ENCODE peak calls at places on chromosomes 4 and X, in eight cellular contexts. One of them, this sample, is unnamed.
A peak's percentile ranks its signal among the peaks of the same experiment; 100 is the strongest.

GRCh38 chr4:154425514-154425913 is 66.1 kb downstream of the DCHS2 start:
- DNase-seq in NAMALWA: no peak
- DNase-seq in omental fat pad: no peak
- DNase-seq in MV-4-11: no peak
- DNase-seq in C1 segment of cervical spinal cord: no peak
- DNase-seq in NCI-H1694 treated with DMSO at 0.1 percent for 48 hours: no peak
- DNase-seq in stimulated activated CD4-positive, alpha-beta T cell treated with anti-CD3 and anti-CD28 coated beads, Interleukin-4, amount 100 ng/mL, for 4 hours: no peak
- DNase-seq in GM23248: no peak
- DNase-seq in this sample: peak; percentile 39

GRCh38 chrX:2691543-2692220 is 587 bp downstream of the CD99 start:
- DNase-seq in MV-4-11: no peak
- DNase-seq in C1 segment of cervical spinal cord: no peak
- DNase-seq in stimulated activated CD4-positive, alpha-beta T cell treated with anti-CD3 and anti-CD28 coated beads, Interleukin-4, amount 100 ng/mL, for 4 hours: peak; percentile 11
- DNase-seq in omental fat pad: no peak
- DNase-seq in GM23248: peak; percentile 81
- DNase-seq in NCI-H1694 treated with DMSO at 0.1 percent for 48 hours: no peak
- DNase-seq in NAMALWA: no peak
- DNase-seq in this sample: no peak

GRCh38 chr4:90126805-90127204 is 389 bp upstream of the CCSER1 start:
- DNase-seq in NAMALWA: no peak
- DNase-seq in C1 segment of cervical spinal cord: no peak
- DNase-seq in omental fat pad: no peak
- DNase-seq in MV-4-11: no peak
- DNase-seq in NCI-H1694 treated with DMSO at 0.1 percent for 48 hours: no peak
- DNase-seq in GM23248: no peak
- DNase-seq in stimulated activated CD4-positive, alpha-beta T cell treated with anti-CD3 and anti-CD28 coated beads, Interleukin-4, amount 100 ng/mL, for 4 hours: no peak
- DNase-seq in this sample: no peak

GRCh38 chrX:29890004-29890403 is 325.4 kb upstream of the MAGEB2 start:
- DNase-seq in NCI-H1694 treated with DMSO at 0.1 percent for 48 hours: no peak
- DNase-seq in stimulated activated CD4-positive, alpha-beta T cell treated with anti-CD3 and anti-CD28 coated beads, Interleukin-4, amount 100 ng/mL, for 4 hours: no peak
- DNase-seq in C1 segment of cervical spinal cord: no peak
- DNase-seq in omental fat pad: no peak
- DNase-seq in NAMALWA: no peak
- DNase-seq in GM23248: peak; percentile 53
- DNase-seq in MV-4-11: no peak
- DNase-seq in this sample: no peak

GRCh38 chrX:149504226-149504914 is 736 bp downstream of the IDS start:
- DNase-seq in NCI-H1694 treated with DMSO at 0.1 percent for 48 hours: peak; percentile 36
- DNase-seq in stimulated activated CD4-positive, alpha-beta T cell treated with anti-CD3 and anti-CD28 coated beads, Interleukin-4, amount 100 ng/mL, for 4 hours: peak; percentile 55
- DNase-seq in omental fat pad: no peak
- DNase-seq in MV-4-11: no peak
- DNase-seq in NAMALWA: peak; percentile 83
- DNase-seq in C1 segment of cervical spinal cord: no peak
- DNase-seq in GM23248: peak; percentile 59
- DNase-seq in this sample: peak; percentile 11

GRCh38 chr4:150310159-150310895 is 232.1 kb downstream of the DCLK2 start:
- DNase-seq in NCI-H1694 treated with DMSO at 0.1 percent for 48 hours: no peak
- DNase-seq in MV-4-11: no peak
- DNase-seq in C1 segment of cervical spinal cord: no peak
- DNase-seq in stimulated activated CD4-positive, alpha-beta T cell treated with anti-CD3 and anti-CD28 coated beads, Interleukin-4, amount 100 ng/mL, for 4 hours: no peak
- DNase-seq in NAMALWA: no peak
- DNase-seq in GM23248: peak; percentile 54
- DNase-seq in omental fat pad: no peak
- DNase-seq in this sample: no peak

GRCh38 chr4:153296424-153296823 is 48.1 kb upstream of the MND1 start:
- DNase-seq in C1 segment of cervical spinal cord: no peak
- DNase-seq in omental fat pad: no peak
- DNase-seq in stimulated activated CD4-positive, alpha-beta T cell treated with anti-CD3 and anti-CD28 coated beads, Interleukin-4, amount 100 ng/mL, for 4 hours: no peak
- DNase-seq in MV-4-11: no peak
- DNase-seq in GM23248: peak; percentile 64
- DNase-seq in NCI-H1694 treated with DMSO at 0.1 percent for 48 hours: no peak
- DNase-seq in NAMALWA: no peak
- DNase-seq in this sample: no peak

GRCh38 chr4:38867478-38868054 is at the start of gene FAM114A1:
- DNase-seq in GM23248: peak; percentile 95
- DNase-seq in NCI-H1694 treated with DMSO at 0.1 percent for 48 hours: no peak
- DNase-seq in omental fat pad: no peak
- DNase-seq in C1 segment of cervical spinal cord: peak; percentile 41
- DNase-seq in NAMALWA: peak; percentile 22
- DNase-seq in MV-4-11: peak; percentile 21
- DNase-seq in stimulated activated CD4-positive, alpha-beta T cell treated with anti-CD3 and anti-CD28 coated beads, Interleukin-4, amount 100 ng/mL, for 4 hours: no peak
- DNase-seq in this sample: peak; percentile 88

GRCh38 chrX:6226646-6227444 is 1.8 kb downstream of the NLGN4X start:
- DNase-seq in C1 segment of cervical spinal cord: no peak
- DNase-seq in MV-4-11: no peak
- DNase-seq in omental fat pad: no peak
- DNase-seq in GM23248: no peak
- DNase-seq in NAMALWA: no peak
- DNase-seq in NCI-H1694 treated with DMSO at 0.1 percent for 48 hours: no peak
- DNase-seq in stimulated activated CD4-positive, alpha-beta T cell treated with anti-CD3 and anti-CD28 coated beads, Interleukin-4, amount 100 ng/mL, for 4 hours: no peak
- DNase-seq in this sample: no peak

GRCh38 chrX:118724352-118724751 is 3.1 kb upstream of the IL13RA1 start:
- DNase-seq in NAMALWA: no peak
- DNase-seq in MV-4-11: no peak
- DNase-seq in C1 segment of cervical spinal cord: no peak
- DNase-seq in stimulated activated CD4-positive, alpha-beta T cell treated with anti-CD3 and anti-CD28 coated beads, Interleukin-4, amount 100 ng/mL, for 4 hours: no peak
- DNase-seq in NCI-H1694 treated with DMSO at 0.1 percent for 48 hours: no peak
- DNase-seq in omental fat pad: no peak
- DNase-seq in GM23248: no peak
- DNase-seq in this sample: no peak

GRCh38 chrX:1537031-1537715 is at the start of gene P2RY8:
- DNase-seq in GM23248: peak; percentile 40
- DNase-seq in stimulated activated CD4-positive, alpha-beta T cell treated with anti-CD3 and anti-CD28 coated beads, Interleukin-4, amount 100 ng/mL, for 4 hours: peak; percentile 77
- DNase-seq in C1 segment of cervical spinal cord: no peak
- DNase-seq in MV-4-11: peak; percentile 95
- DNase-seq in NAMALWA: peak; percentile 88
- DNase-seq in NCI-H1694 treated with DMSO at 0.1 percent for 48 hours: peak; percentile 10
- DNase-seq in omental fat pad: peak; percentile 62
- DNase-seq in this sample: no peak

GRCh38 chr4:168771251-168771650 is 238.8 kb downstream of the CBR4 start:
- DNase-seq in NAMALWA: no peak
- DNase-seq in C1 segment of cervical spinal cord: no peak
- DNase-seq in NCI-H1694 treated with DMSO at 0.1 percent for 48 hours: no peak
- DNase-seq in GM23248: no peak
- DNase-seq in stimulated activated CD4-positive, alpha-beta T cell treated with anti-CD3 and anti-CD28 coated beads, Interleukin-4, amount 100 ng/mL, for 4 hours: no peak
- DNase-seq in omental fat pad: no peak
- DNase-seq in MV-4-11: no peak
- DNase-seq in this sample: no peak

GRCh38 chr4:6493668-6494304 is 21.4 kb upstream of the PPP2R2C start:
- DNase-seq in NCI-H1694 treated with DMSO at 0.1 percent for 48 hours: no peak
- DNase-seq in MV-4-11: no peak
- DNase-seq in C1 segment of cervical spinal cord: no peak
- DNase-seq in NAMALWA: no peak
- DNase-seq in stimulated activated CD4-positive, alpha-beta T cell treated with anti-CD3 and anti-CD28 coated beads, Interleukin-4, amount 100 ng/mL, for 4 hours: no peak
- DNase-seq in GM23248: peak; percentile 21
- DNase-seq in omental fat pad: no peak
- DNase-seq in this sample: no peak

This sample was measured in posterior cingulate gyrus.